ENCODE peak calls at places on chromosomes 7 and 10, in ten cellular contexts. One of them, this sample, is unnamed.

GRCh38 chr10:112361951-112362770 is 11.8 kb upstream of the ACSL5 start:
- DNase-seq in progenitor cell of endocrine pancreas: no peak
- DNase-seq in endothelial cell: peak
- DNase-seq in heart right ventricle: peak
- DNase-seq in AG10803: peak
- DNase-seq in fibroblast of the aortic adventitia: peak
- DNase-seq in astrocyte of the spinal cord: peak
- DNase-seq in GM20000: no peak
- DNase-seq in AG09319: peak
- DNase-seq in tibial nerve: peak
- DNase-seq in this sample: peak

GRCh38 chr7:49001610-49002033 is 77.3 kb downstream of the CDC14C start:
- DNase-seq in progenitor cell of endocrine pancreas: no peak
- DNase-seq in endothelial cell: peak
- DNase-seq in heart right ventricle: no peak
- DNase-seq in AG10803: peak
- DNase-seq in fibroblast of the aortic adventitia: no peak
- DNase-seq in astrocyte of the spinal cord: no peak
- DNase-seq in GM20000: peak
- DNase-seq in AG09319: no peak
- DNase-seq in tibial nerve: peak
- DNase-seq in this sample: peak

GRCh38 chr10:81116201-81116600 is 578.5 kb downstream of the SH2D4B start:
- DNase-seq in progenitor cell of endocrine pancreas: no peak
- DNase-seq in endothelial cell: no peak
- DNase-seq in heart right ventricle: no peak
- DNase-seq in AG10803: no peak
- DNase-seq in fibroblast of the aortic adventitia: no peak
- DNase-seq in astrocyte of the spinal cord: no peak
- DNase-seq in GM20000: no peak
- DNase-seq in AG09319: no peak
- DNase-seq in tibial nerve: no peak
- DNase-seq in this sample: no peak

GRCh38 chr10:74150151-74151056 is at the start of gene AP3M1:
- DNase-seq in progenitor cell of endocrine pancreas: peak
- DNase-seq in endothelial cell: peak
- DNase-seq in heart right ventricle: peak
- DNase-seq in AG10803: no peak
- DNase-seq in fibroblast of the aortic adventitia: no peak
- DNase-seq in astrocyte of the spinal cord: no peak
- DNase-seq in GM20000: peak
- DNase-seq in AG09319: no peak
- DNase-seq in tibial nerve: peak
- DNase-seq in this sample: peak

GRCh38 chr7:146661929-146662328 is 545.3 kb downstream of the CNTNAP2 start:
- DNase-seq in progenitor cell of endocrine pancreas: no peak
- DNase-seq in endothelial cell: no peak
- DNase-seq in heart right ventricle: no peak
- DNase-seq in AG10803: no peak
- DNase-seq in fibroblast of the aortic adventitia: no peak
- DNase-seq in astrocyte of the spinal cord: no peak
- DNase-seq in GM20000: no peak
- DNase-seq in AG09319: no peak
- DNase-seq in tibial nerve: no peak
- DNase-seq in this sample: no peak

GRCh38 chr10:63133787-63134557 is 844 bp downstream of the NRBF2 start:
- DNase-seq in progenitor cell of endocrine pancreas: no peak
- DNase-seq in endothelial cell: no peak
- DNase-seq in heart right ventricle: no peak
- DNase-seq in AG10803: peak
- DNase-seq in fibroblast of the aortic adventitia: peak
- DNase-seq in astrocyte of the spinal cord: peak
- DNase-seq in GM20000: peak
- DNase-seq in AG09319: no peak
- DNase-seq in tibial nerve: no peak
- DNase-seq in this sample: no peak

GRCh38 chr10:114315566-114316420 is 76.7 kb downstream of the VWA2 start:
- DNase-seq in progenitor cell of endocrine pancreas: no peak
- DNase-seq in endothelial cell: no peak
- DNase-seq in heart right ventricle: no peak
- DNase-seq in AG10803: no peak
- DNase-seq in fibroblast of the aortic adventitia: no peak
- DNase-seq in astrocyte of the spinal cord: no peak
- DNase-seq in GM20000: no peak
- DNase-seq in AG09319: no peak
- DNase-seq in tibial nerve: no peak
- DNase-seq in this sample: no peak

GRCh38 chr7:2814186-2814530 is 29.9 kb downstream of the GNA12 start:
- DNase-seq in progenitor cell of endocrine pancreas: no peak
- DNase-seq in endothelial cell: no peak
- DNase-seq in heart right ventricle: no peak
- DNase-seq in AG10803: no peak
- DNase-seq in fibroblast of the aortic adventitia: peak
- DNase-seq in astrocyte of the spinal cord: no peak
- DNase-seq in GM20000: no peak
- DNase-seq in AG09319: no peak
- DNase-seq in tibial nerve: no peak
- DNase-seq in this sample: no peak

GRCh38 chr10:91536101-91536500 is 96.8 kb downstream of the PPP1R3C start:
- DNase-seq in progenitor cell of endocrine pancreas: no peak
- DNase-seq in endothelial cell: no peak
- DNase-seq in heart right ventricle: peak
- DNase-seq in AG10803: peak
- DNase-seq in fibroblast of the aortic adventitia: peak
- DNase-seq in astrocyte of the spinal cord: no peak
- DNase-seq in GM20000: no peak
- DNase-seq in AG09319: peak
- DNase-seq in tibial nerve: peak
- DNase-seq in this sample: no peak

GRCh38 chr10:71688256-71688655 is 31.3 kb downstream of the C10orf105 start:
- DNase-seq in progenitor cell of endocrine pancreas: no peak
- DNase-seq in endothelial cell: no peak
- DNase-seq in heart right ventricle: no peak
- DNase-seq in AG10803: no peak
- DNase-seq in fibroblast of the aortic adventitia: no peak
- DNase-seq in astrocyte of the spinal cord: no peak
- DNase-seq in GM20000: no peak
- DNase-seq in AG09319: no peak
- DNase-seq in tibial nerve: no peak
- DNase-seq in this sample: no peak

GRCh38 chr7:12911053-12911452 is 223.6 kb downstream of the ARL4A start:
- DNase-seq in progenitor cell of endocrine pancreas: no peak
- DNase-seq in endothelial cell: no peak
- DNase-seq in heart right ventricle: no peak
- DNase-seq in AG10803: no peak
- DNase-seq in fibroblast of the aortic adventitia: no peak
- DNase-seq in astrocyte of the spinal cord: no peak
- DNase-seq in GM20000: no peak
- DNase-seq in AG09319: no peak
- DNase-seq in tibial nerve: no peak
- DNase-seq in this sample: no peak

GRCh38 chr7:27346531-27347260 is 104.1 kb downstream of the EVX1 start:
- DNase-seq in progenitor cell of endocrine pancreas: peak
- DNase-seq in endothelial cell: no peak
- DNase-seq in heart right ventricle: peak
- DNase-seq in AG10803: peak
- DNase-seq in fibroblast of the aortic adventitia: peak
- DNase-seq in astrocyte of the spinal cord: peak
- DNase-seq in GM20000: no peak
- DNase-seq in AG09319: no peak
- DNase-seq in tibial nerve: peak
- DNase-seq in this sample: peak

GRCh38 chr10:97631098-97631497 is 2.2 kb downstream of the MORN4 start:
- DNase-seq in progenitor cell of endocrine pancreas: no peak
- DNase-seq in endothelial cell: no peak
- DNase-seq in heart right ventricle: no peak
- DNase-seq in AG10803: no peak
- DNase-seq in fibroblast of the aortic adventitia: no peak
- DNase-seq in astrocyte of the spinal cord: no peak
- DNase-seq in GM20000: no peak
- DNase-seq in AG09319: no peak
- DNase-seq in tibial nerve: no peak
- DNase-seq in this sample: no peak

GRCh38 chr10:60123668-60124067 is 217.3 kb upstream of the CCDC6 start:
- DNase-seq in progenitor cell of endocrine pancreas: no peak
- DNase-seq in endothelial cell: no peak
- DNase-seq in heart right ventricle: no peak
- DNase-seq in AG10803: no peak
- DNase-seq in fibroblast of the aortic adventitia: no peak
- DNase-seq in astrocyte of the spinal cord: peak
- DNase-seq in GM20000: no peak
- DNase-seq in AG09319: no peak
- DNase-seq in tibial nerve: no peak
- DNase-seq in this sample: no peak

DNA sequence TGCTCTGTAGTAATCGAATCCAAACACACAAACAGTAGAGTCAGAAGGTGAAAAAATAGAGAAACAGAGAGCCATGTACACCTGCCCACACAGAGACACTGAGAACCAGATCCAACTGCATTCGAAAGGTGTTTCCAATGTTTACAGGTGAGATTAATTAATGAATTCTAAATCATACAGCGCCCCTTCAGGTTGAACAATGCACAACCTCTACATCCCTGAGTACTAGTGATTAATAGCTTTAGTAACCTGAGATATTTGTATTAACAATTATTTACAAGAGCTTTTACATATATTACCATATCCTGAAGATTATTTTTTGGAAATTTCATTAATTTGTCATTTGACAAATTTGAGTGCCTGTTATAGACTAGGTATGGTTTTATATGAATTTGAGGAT is 7.6 kb upstream of the MRC1 start:
- DNase-seq in progenitor cell of endocrine pancreas: no peak
- DNase-seq in endothelial cell: no peak
- DNase-seq in heart right ventricle: no peak
- DNase-seq in AG10803: no peak
- DNase-seq in fibroblast of the aortic adventitia: no peak
- DNase-seq in astrocyte of the spinal cord: no peak
- DNase-seq in GM20000: no peak
- DNase-seq in AG09319: no peak
- DNase-seq in tibial nerve: no peak
- DNase-seq in this sample: no peak
- TF ChIP-seq CTCF in progenitor cell of endocrine pancreas: peak
- TF ChIP-seq CTCF in endothelial cell: peak
- TF ChIP-seq CTCF in heart right ventricle: no peak
- TF ChIP-seq CTCF in AG10803: no peak
- TF ChIP-seq CTCF in fibroblast of the aortic adventitia: no peak
- TF ChIP-seq CTCF in astrocyte of the spinal cord: no peak
- TF ChIP-seq CTCF in GM20000: no peak
- TF ChIP-seq CTCF in AG09319: no peak
- TF ChIP-seq CTCF in tibial nerve: no peak
- TF ChIP-seq CTCF in this sample: peak

DNA sequence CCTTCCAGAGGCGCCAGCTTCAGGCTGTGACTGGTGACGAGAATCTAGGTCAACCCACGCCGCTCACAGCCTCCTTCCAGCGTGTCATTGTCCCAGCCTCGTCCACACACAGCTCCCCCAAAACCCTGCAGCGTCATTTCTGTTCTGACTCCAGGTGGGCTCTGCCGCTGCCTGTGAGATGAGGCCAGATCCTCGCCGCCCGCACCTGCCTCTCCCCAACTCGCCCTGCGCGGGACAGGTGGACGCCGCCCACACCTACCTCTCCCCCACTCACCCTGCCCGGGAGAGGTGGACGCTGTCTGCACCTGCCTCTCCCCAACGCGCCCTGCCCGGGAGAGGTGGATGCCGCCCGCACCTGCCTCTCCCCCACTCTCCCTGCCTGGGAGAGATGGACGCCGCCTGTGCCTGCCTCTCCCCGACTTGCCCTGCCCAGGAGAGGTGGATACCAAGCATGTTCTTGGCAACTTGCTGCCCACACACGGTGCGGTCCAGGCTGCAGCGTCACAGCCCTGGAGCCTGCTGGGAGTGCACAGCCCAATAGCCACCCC is 32.0 kb upstream of the CFAP46 start:
- DNase-seq in progenitor cell of endocrine pancreas: no peak
- DNase-seq in endothelial cell: no peak
- DNase-seq in heart right ventricle: no peak
- DNase-seq in AG10803: no peak
- DNase-seq in fibroblast of the aortic adventitia: no peak
- DNase-seq in astrocyte of the spinal cord: no peak
- DNase-seq in GM20000: no peak
- DNase-seq in AG09319: no peak
- DNase-seq in tibial nerve: no peak
- DNase-seq in this sample: no peak
- TF ChIP-seq CTCF in progenitor cell of endocrine pancreas: no peak
- TF ChIP-seq CTCF in endothelial cell: no peak
- TF ChIP-seq CTCF in heart right ventricle: no peak
- TF ChIP-seq CTCF in AG10803: no peak
- TF ChIP-seq CTCF in fibroblast of the aortic adventitia: no peak
- TF ChIP-seq CTCF in astrocyte of the spinal cord: no peak
- TF ChIP-seq CTCF in GM20000: no peak
- TF ChIP-seq CTCF in AG09319: no peak
- TF ChIP-seq CTCF in tibial nerve: no peak
- TF ChIP-seq CTCF in this sample: no peak

GRCh38 chr10:15245530-15245929 is 77.0 kb upstream of the NMT2 start:
- DNase-seq in progenitor cell of endocrine pancreas: no peak
- DNase-seq in endothelial cell: peak
- DNase-seq in heart right ventricle: no peak
- DNase-seq in AG10803: no peak
- DNase-seq in fibroblast of the aortic adventitia: peak
- DNase-seq in astrocyte of the spinal cord: no peak
- DNase-seq in GM20000: no peak
- DNase-seq in AG09319: no peak
- DNase-seq in tibial nerve: no peak
- DNase-seq in this sample: no peak
- TF ChIP-seq CTCF in progenitor cell of endocrine pancreas: peak
- TF ChIP-seq CTCF in endothelial cell: no peak
- TF ChIP-seq CTCF in heart right ventricle: no peak
- TF ChIP-seq CTCF in AG10803: no peak
- TF ChIP-seq CTCF in fibroblast of the aortic adventitia: peak
- TF ChIP-seq CTCF in astrocyte of the spinal cord: peak
- TF ChIP-seq CTCF in GM20000: peak
- TF ChIP-seq CTCF in AG09319: peak
- TF ChIP-seq CTCF in tibial nerve: no peak
- TF ChIP-seq CTCF in this sample: peak

DNA sequence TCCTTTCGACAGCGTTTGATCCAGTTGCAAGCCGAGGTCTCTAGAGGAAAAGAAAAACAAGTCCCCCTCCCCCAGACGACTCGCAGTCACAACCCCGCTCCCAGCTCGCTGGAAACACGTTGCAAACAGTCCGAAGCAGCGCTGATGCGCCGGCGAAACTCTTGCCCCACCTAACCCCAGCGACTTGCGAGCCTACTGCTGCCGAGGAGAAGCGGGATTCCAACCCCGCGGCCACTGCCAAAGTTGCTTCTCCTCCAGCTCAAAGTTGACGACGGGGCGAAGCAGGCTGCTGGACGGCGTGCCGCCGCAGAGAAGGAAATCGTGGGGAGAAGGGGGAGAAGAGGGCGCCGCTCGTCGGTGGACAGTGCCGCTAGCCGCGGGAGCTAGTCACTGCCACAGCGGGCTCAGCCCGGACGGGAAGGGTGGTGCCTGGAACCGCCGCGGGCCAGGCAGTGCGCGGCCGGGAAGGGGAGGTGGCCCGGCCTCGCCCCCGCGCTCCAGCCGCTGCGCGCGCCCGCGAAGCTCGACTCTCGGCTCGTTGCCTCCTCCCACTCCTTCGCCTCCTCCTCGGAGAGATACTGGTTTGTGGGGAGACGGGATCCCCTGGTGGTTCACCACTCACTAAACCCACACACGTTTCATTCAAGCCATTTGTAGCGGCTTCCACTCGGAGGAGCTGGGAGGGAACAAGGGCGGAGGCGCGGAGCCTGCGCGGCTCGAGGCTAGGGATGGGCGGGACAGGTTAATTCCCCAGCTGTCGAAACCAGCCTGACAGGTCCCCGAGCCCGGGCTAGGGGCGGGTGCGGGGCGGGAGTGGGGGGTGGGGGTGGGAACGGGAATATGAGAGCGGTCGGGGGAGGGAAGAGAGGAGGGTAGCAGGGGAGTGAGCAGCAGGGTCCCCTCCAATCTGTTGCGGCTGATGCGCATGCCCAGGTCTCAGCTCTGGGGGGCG is at the start of gene GPR37:
- DNase-seq in progenitor cell of endocrine pancreas: peak
- DNase-seq in endothelial cell: peak
- DNase-seq in heart right ventricle: no peak
- DNase-seq in AG10803: peak
- DNase-seq in fibroblast of the aortic adventitia: peak
- DNase-seq in astrocyte of the spinal cord: peak
- DNase-seq in GM20000: peak
- DNase-seq in AG09319: no peak
- DNase-seq in tibial nerve: no peak
- DNase-seq in this sample: peak
- TF ChIP-seq CTCF in progenitor cell of endocrine pancreas: peak
- TF ChIP-seq CTCF in endothelial cell: no peak
- TF ChIP-seq CTCF in heart right ventricle: no peak
- TF ChIP-seq CTCF in AG10803: peak
- TF ChIP-seq CTCF in fibroblast of the aortic adventitia: peak
- TF ChIP-seq CTCF in astrocyte of the spinal cord: peak
- TF ChIP-seq CTCF in GM20000: no peak
- TF ChIP-seq CTCF in AG09319: peak
- TF ChIP-seq CTCF in tibial nerve: peak
- TF ChIP-seq CTCF in this sample: no peak

This sample was measured in nephron progenitor cell.